ENCODE peak calls at places on chromosomes 2 and 18, in five cellular contexts. F, T, Y, E and W are unnamed samples. For H3K4me1, the result is how much of the 10 kb centered on the place peaks cover.

GRCh38 chr2:224039080-224039769 is at the start of gene SERPINE2:
- DNase-seq in Y (peak), E (peak), F (peak), T (peak), W (peak)

GRCh38 chr2:144512421-144513272 is 7.3 kb downstream of the ZEB2 start:
- DNase-seq in Y (no peak), T (no peak), F (no peak), E (peak), W (no peak)

GRCh38 chr2:45813003-45813601 is 161.6 kb downstream of the PRKCE start:
- DNase-seq in T (no peak), F (no peak), E (peak), Y (peak), W (no peak)

GRCh38 chr2:227849906-227850305 is 21.5 kb upstream of the DAW1 start:
- DNase-seq in F (no peak), T (peak), E (peak), Y (no peak), W (no peak)

GRCh38 chr2:188853307-188853706 is 120.9 kb upstream of the COL3A1 start:
- DNase-seq in T (no peak), E (peak), F (no peak), Y (peak), W (no peak)

GRCh38 chr2:163692081-163692480 is 43.7 kb downstream of the FIGN start:
- DNase-seq in T (no peak), F (no peak), E (peak), Y (no peak), W (no peak)

GRCh38 chr2:142980246-142981068 is 103.0 kb downstream of the KYNU start:
- DNase-seq in Y (no peak), E (peak), T (peak), F (peak), W (no peak)

GRCh38 chr2:218998414-218999002 is 5.3 kb upstream of the CRYBA2 start:
- DNase-seq in E (no peak), F (no peak), T (no peak), Y (no peak), W (no peak)

GRCh38 chr2:112077814-112078213 is 22.7 kb downstream of the TMEM87B start:
- DNase-seq in E (no peak), T (peak), F (no peak), Y (no peak), W (no peak)

GRCh38 chr2:170247333-170247732 is 69.4 kb downstream of the MYO3B start:
- DNase-seq in T (no peak), F (no peak), Y (no peak), E (no peak), W (no peak)

GRCh38 chr2:37934591-37935513 is 9.8 kb downstream of the RMDN2 start:
- DNase-seq in T (no peak), E (no peak), F (no peak), Y (no peak), W (no peak)

GRCh38 chr18:45859334-45859733 is 33.9 kb downstream of the SIGLEC15 start:
- DNase-seq in F (no peak), T (no peak), Y (no peak), E (no peak), W (no peak)

GRCh38 chr2:68453761-68454360 is 13.2 kb downstream of the FBXO48 start:
- DNase-seq in F (no peak), T (no peak), Y (no peak), E (no peak), W (no peak)

GRCh38 chr2:190093793-190094192 is 31.3 kb upstream of the MSTN start:
- DNase-seq in E (peak), Y (no peak), T (no peak), F (no peak), W (no peak)

GRCh38 chr2:100580474-100581264 is 17.9 kb downstream of the PDCL3 start:
- DNase-seq in E (no peak), T (no peak), F (no peak), Y (no peak), W (peak)

GRCh38 chr2:219289537-219290361 is 10.6 kb downstream of the DNAJB2 start:
- DNase-seq in T (peak), F (no peak), E (peak), Y (no peak), W (no peak)

GRCh38 chr2:144890828-144891227 is 370.9 kb upstream of the ZEB2 start:
- DNase-seq in T (peak), E (peak), Y (peak), F (peak), W (no peak)

GRCh38 chr2:181145645-181146044 is 165.2 kb downstream of the UBE2E3 start:
- DNase-seq in T (no peak), E (no peak), Y (no peak), F (no peak), W (no peak)

GRCh38 chr2:84299211-84299775 is 159.8 kb downstream of the SUCLG1 start:
- DNase-seq in F (no peak), T (no peak), E (no peak), Y (no peak), W (no peak)

GRCh38 chr2:185567940-185568339 is 170.7 kb upstream of the FSIP2 start:
- DNase-seq in F (no peak), E (no peak), T (no peak), Y (no peak), W (no peak)

GRCh38 chr2:232871418-232871834 is 1.4 kb downstream of the SNORC start:
- DNase-seq in F (no peak), E (no peak), T (no peak), Y (peak), W (no peak)

GRCh38 chr2:212311807-212312404 is 226.7 kb downstream of the ERBB4 start:
- DNase-seq in Y (peak), T (no peak), F (no peak), E (no peak), W (no peak)

GRCh38 chr2:29920130-29920577 is 1.2 kb downstream of the ALK start:
- DNase-seq in F (no peak), T (peak), E (peak), Y (no peak), W (peak)

GRCh38 chr2:88016948-88017779 is 817 bp upstream of the RNU2-63P start:
- DNase-seq in F (peak), Y (peak), E (peak), T (no peak), W (peak)

GRCh38 chr2:239824866-239825704 is 200.1 kb downstream of the NDUFA10 start:
- DNase-seq in Y (peak), E (no peak), T (no peak), F (no peak), W (peak)

GRCh38 chr2:12402440-12403139 is 314.1 kb upstream of the TRIB2 start:
- DNase-seq in T (no peak), F (no peak), Y (no peak), E (no peak), W (no peak)

GRCh38 chr2:40244251-40245010 is 207.5 kb downstream of the SLC8A1 start:
- DNase-seq in Y (peak), E (peak), F (peak), T (peak), W (peak)

GRCh38 chr2:173720310-173720709 is 244.9 kb downstream of the SP3 start:
- DNase-seq in Y (no peak), F (no peak), T (peak), E (peak), W (no peak)

GRCh38 chr2:75405000-75405399 is 155.7 kb downstream of the EVA1A start:
- DNase-seq in Y (no peak), E (no peak), F (no peak), T (no peak), W (no peak)

GRCh38 chr2:112665113-112665780 is 19.5 kb downstream of the SLC20A1 start:
- DNase-seq in Y (no peak), E (no peak), F (no peak), T (no peak), W (no peak)

GRCh38 chr18:64330161-64330560 is 181.3 kb upstream of the LINC00305 start:
- DNase-seq in F (no peak), E (no peak), Y (no peak), T (peak), W (no peak)

GRCh38 chr2:9951522-9952285 is at the start of gene GRHL1:
- DNase-seq in Y (peak), F (peak), T (peak), E (peak), W (peak)
- H3K9ac ChIP-seq in Y (no peak), F (peak), T (peak), E (no peak), W (no peak)

DNA sequence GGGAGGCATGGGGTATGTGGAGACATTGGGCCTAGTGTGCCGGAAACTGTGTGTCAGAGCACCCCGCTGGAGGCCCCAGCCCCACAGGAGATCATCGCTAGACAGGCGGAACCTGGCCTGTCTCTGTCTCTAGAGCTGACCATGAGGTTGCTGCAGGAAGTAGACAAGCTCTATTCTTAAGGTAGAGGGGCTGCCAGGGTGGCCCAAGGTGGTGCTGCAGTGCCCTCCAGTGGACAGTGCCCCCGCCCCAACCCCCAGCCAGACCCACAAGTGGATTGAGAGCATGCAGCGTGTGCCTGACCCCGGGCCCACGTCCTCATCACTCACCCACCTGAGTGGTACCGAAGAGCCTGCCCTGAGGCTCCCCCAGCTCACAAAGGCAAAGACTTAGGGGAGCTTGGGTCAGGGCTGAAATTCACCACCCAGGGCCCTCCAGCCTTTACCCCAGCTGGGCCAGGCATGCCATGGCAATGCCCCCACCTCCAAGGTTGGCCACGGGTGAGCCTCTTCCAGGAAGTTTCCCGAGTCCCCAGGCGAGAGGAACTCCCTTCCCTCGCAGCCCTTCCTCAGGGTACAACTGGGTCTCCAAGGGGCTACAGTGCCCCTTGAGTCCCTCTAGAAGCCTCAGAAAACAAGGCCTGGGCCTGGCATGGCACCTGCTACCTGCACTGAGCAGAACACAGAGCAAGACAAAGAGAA is 155.0 kb downstream of the TTC32 start:
- DNase-seq in F (no peak), E (no peak), Y (peak), T (peak), W (no peak)
- TF ChIP-seq CTCF in F (peak), E (peak), Y (peak), T (peak), W (no peak)

GRCh38 chr2:101805146-101806088 is 107.9 kb downstream of the MAP4K4 start:
- DNase-seq in E (peak), F (no peak), Y (peak), T (no peak), W (no peak)
- H3K4me1 ChIP-seq in E (under half), F (under half), Y (half or more), T (under half), W (under half)

DNA sequence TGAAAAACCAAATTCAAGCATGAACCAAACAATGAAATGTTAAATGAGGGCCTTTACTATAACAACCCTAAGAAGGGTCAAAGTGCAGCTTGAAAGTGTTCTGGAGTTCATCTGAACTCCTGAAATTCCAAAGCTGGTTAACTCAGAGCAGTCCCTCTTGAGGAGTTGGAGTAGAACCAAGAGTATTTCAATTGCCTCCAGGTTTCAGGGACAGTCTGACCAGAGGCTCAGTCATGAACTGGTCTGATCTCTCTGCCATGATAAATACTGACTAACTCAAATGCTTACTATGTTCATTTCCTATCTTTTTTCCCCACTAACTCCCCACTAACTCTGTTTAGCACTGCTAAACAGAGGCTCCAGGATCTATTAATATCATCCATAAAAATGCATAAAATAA is 2.7 kb downstream of the STARD7 start:
- DNase-seq in F (no peak), E (peak), Y (no peak), T (peak), W (no peak)
- H3K9ac ChIP-seq in F (no peak), E (no peak), Y (no peak), T (peak), W (no peak)

DNA sequence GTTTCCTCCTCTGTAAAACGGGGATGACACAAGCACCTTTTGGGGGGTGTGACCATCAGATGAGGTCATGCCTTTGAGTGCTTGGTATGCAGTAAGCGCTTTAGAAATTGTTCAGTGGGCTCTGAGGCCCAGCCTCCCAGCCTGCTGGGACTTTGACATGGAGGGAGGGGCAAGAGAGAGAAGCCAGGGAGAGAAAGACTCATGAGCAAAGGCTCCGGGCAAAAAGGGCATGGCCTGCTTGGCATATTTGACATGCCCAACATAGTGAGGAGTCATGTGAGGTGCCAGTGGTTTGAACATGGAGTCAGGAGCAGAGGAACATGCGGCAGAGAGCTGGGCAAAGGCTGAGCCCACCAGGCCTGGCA is 14.0 kb downstream of the TNS1 start:
- DNase-seq in F (no peak), T (no peak), Y (no peak), E (peak), W (no peak)
- TF ChIP-seq CTCF in F (no peak), T (no peak), Y (peak), E (no peak), W (no peak)